ENCODE peak calls at places on chromosomes 11 and 22, in seven cellular contexts. X is IMR-90, S is mesendoderm, H is H9, B is trophoblast cell, I is mesenchymal stem cell, T is H1. F is an unnamed sample.

GRCh38 chr11:27699242-27699925 is 871 bp downstream of the BDNF start:
- DNase-seq in X (peak), S (peak), H (peak), B (no peak), I (peak), T (no peak), F (no peak)

GRCh38 chr11:22763166-22763565 is 66.4 kb downstream of the SVIP start:
- DNase-seq in X (no peak), S (peak), H (no peak), B (no peak), I (no peak), T (no peak), F (no peak)

GRCh38 chr11:68963779-68964178 is 17.0 kb downstream of the MRGPRD start:
- DNase-seq in X (peak), S (peak), H (peak), B (peak), I (no peak), T (no peak), F (no peak)

GRCh38 chr22:28268845-28269244 is 349.8 kb upstream of the PITPNB start:
- DNase-seq in X (no peak), S (no peak), H (no peak), B (no peak), I (no peak), T (no peak), F (no peak)

GRCh38 chr22:29116397-29117123 is 43.7 kb downstream of the KREMEN1 start:
- DNase-seq in X (peak), S (no peak), H (no peak), B (no peak), I (peak), T (no peak), F (no peak)

GRCh38 chr11:33391893-33392251 is 134.7 kb downstream of the HIPK3 start:
- DNase-seq in X (no peak), S (no peak), H (no peak), B (no peak), I (no peak), T (no peak), F (no peak)

GRCh38 chr11:42054351-42054750 is 594.9 kb upstream of the LRRC4C start:
- DNase-seq in X (no peak), S (no peak), H (no peak), B (no peak), I (no peak), T (no peak), F (no peak)

GRCh38 chr11:36186340-36186739 is 102.9 kb downstream of the COMMD9 start:
- DNase-seq in X (peak), S (no peak), H (no peak), B (no peak), I (no peak), T (no peak), F (no peak)

GRCh38 chr11:71483689-71484088 is 30.7 kb downstream of the NADSYN1 start:
- DNase-seq in X (no peak), S (no peak), H (no peak), B (no peak), I (no peak), T (no peak), F (no peak)

GRCh38 chr22:27318516-27318915 is 483.0 kb downstream of the MN1 start:
- DNase-seq in X (peak), S (peak), H (peak), B (peak), I (peak), T (no peak), F (no peak)

GRCh38 chr11:45320366-45320765 is 34.2 kb upstream of the SYT13 start:
- DNase-seq in X (no peak), S (no peak), H (no peak), B (no peak), I (no peak), T (no peak), F (no peak)

GRCh38 chr11:9664276-9665171 is 647 bp downstream of the SWAP70 start:
- DNase-seq in X (peak), S (peak), H (peak), B (peak), I (peak), T (no peak), F (no peak)

GRCh38 chr22:29630180-29630498 is 26.7 kb downstream of the NF2 start:
- DNase-seq in X (no peak), S (no peak), H (no peak), B (no peak), I (no peak), T (no peak), F (no peak)

GRCh38 chr22:23243006-23243573 is 62.8 kb downstream of the BCR start:
- DNase-seq in X (no peak), S (peak), H (peak), B (no peak), I (no peak), T (peak), F (peak)

GRCh38 chr11:8934735-8935478 is 2.2 kb upstream of the C11orf16 start:
- DNase-seq in X (peak), S (peak), H (no peak), B (peak), I (peak), T (no peak), F (no peak)

GRCh38 chr11:57499413-57499982 is 16.0 kb downstream of the SLC43A1 start:
- DNase-seq in X (peak), S (peak), H (peak), B (peak), I (peak), T (peak), F (peak)

GRCh38 chr11:64777449-64778222 is 706 bp downstream of the SF1 start:
- DNase-seq in X (peak), S (peak), H (peak), B (peak), I (peak), T (no peak), F (peak)

GRCh38 chr11:84163115-84163514 is 876.9 kb upstream of the CCDC90B start:
- DNase-seq in X (no peak), S (no peak), H (no peak), B (no peak), I (no peak), T (no peak), F (no peak)

GRCh38 chr11:59151761-59152160 is 9.1 kb downstream of the FAM111A start:
- DNase-seq in X (no peak), S (no peak), H (no peak), B (no peak), I (no peak), T (no peak), F (no peak)
- H3K23ac ChIP-seq in X (no peak), S (no peak), H (no peak), B (no peak), I (no peak), T (no peak), F (no peak)

GRCh38 chr22:41498322-41498721 is 29.4 kb downstream of the ACO2 start:
- DNase-seq in X (no peak), S (no peak), H (no peak), B (peak), I (no peak), T (no peak), F (no peak)

GRCh38 chr22:41499624-41500280 is 30.8 kb downstream of the ACO2 start:
- DNase-seq in X (no peak), S (no peak), H (no peak), B (no peak), I (no peak), T (no peak), F (no peak)

GRCh38 chr22:41500303-41500702 is 31.4 kb downstream of the ACO2 start:
- DNase-seq in X (no peak), S (no peak), H (no peak), B (no peak), I (no peak), T (no peak), F (no peak)

GRCh38 chr22:41504397-41504796 is 35.5 kb downstream of the ACO2 start:
- DNase-seq in X (no peak), S (no peak), H (no peak), B (peak), I (no peak), T (no peak), F (no peak)

GRCh38 chr22:41501209-41501608 is 32.3 kb downstream of the ACO2 start:
- DNase-seq in X (no peak), S (peak), H (no peak), B (no peak), I (no peak), T (no peak), F (no peak)
- H3K27ac ChIP-seq in X (no peak), S (no peak), H (no peak), B (no peak), I (no peak), T (no peak), F (no peak)

GRCh38 chr11:1428762-1429316 is 39.1 kb downstream of the BRSK2 start:
- DNase-seq in X (no peak), S (no peak), H (no peak), B (no peak), I (no peak), T (no peak), F (no peak)

GRCh38 chr11:1422481-1422880 is 32.7 kb downstream of the BRSK2 start:
- DNase-seq in X (no peak), S (peak), H (no peak), B (no peak), I (no peak), T (no peak), F (no peak)

GRCh38 chr11:1422981-1423380 is 33.2 kb downstream of the BRSK2 start:
- DNase-seq in X (no peak), S (no peak), H (no peak), B (no peak), I (no peak), T (no peak), F (no peak)

GRCh38 chr11:1425006-1425405 is 35.3 kb downstream of the BRSK2 start:
- DNase-seq in X (no peak), S (no peak), H (no peak), B (no peak), I (no peak), T (no peak), F (no peak)

GRCh38 chr11:1425439-1425838 is 35.7 kb downstream of the BRSK2 start:
- DNase-seq in X (no peak), S (no peak), H (no peak), B (no peak), I (no peak), T (no peak), F (no peak)
- H3K23ac ChIP-seq in X (no peak), S (no peak), H (no peak), B (no peak), I (no peak), T (no peak), F (peak)

GRCh38 chr11:79102821-79103220 is 338.0 kb downstream of the TENM4 start:
- DNase-seq in X (no peak), S (no peak), H (no peak), B (no peak), I (no peak), T (no peak), F (no peak)

GRCh38 chr11:79100093-79100704 is 340.6 kb downstream of the TENM4 start:
- DNase-seq in X (peak), S (peak), H (peak), B (peak), I (peak), T (no peak), F (no peak)

GRCh38 chr11:79097279-79097875 is 343.5 kb downstream of the TENM4 start:
- DNase-seq in X (no peak), S (no peak), H (no peak), B (no peak), I (no peak), T (no peak), F (no peak)

GRCh38 chr11:79098096-79098495 is 342.7 kb downstream of the TENM4 start:
- DNase-seq in X (no peak), S (peak), H (no peak), B (peak), I (no peak), T (no peak), F (no peak)

GRCh38 chr11:79101736-79102135 is 339.1 kb downstream of the TENM4 start:
- DNase-seq in X (no peak), S (no peak), H (no peak), B (no peak), I (no peak), T (no peak), F (no peak)
- H3K27ac ChIP-seq in X (no peak), S (no peak), H (no peak), B (no peak), I (no peak), T (no peak), F (no peak)

GRCh38 chr11:15865212-15865987 is 490.9 kb downstream of the SOX6 start:
- DNase-seq in X (no peak), S (no peak), H (no peak), B (peak), I (no peak), T (no peak), F (no peak)
- H3K23ac ChIP-seq in X (no peak), S (no peak), H (no peak), B (no peak), I (no peak), T (no peak), F (no peak)

GRCh38 chr11:123150882-123151281 is 44.2 kb downstream of the CLMP start:
- DNase-seq in X (no peak), S (no peak), H (no peak), B (no peak), I (no peak), T (no peak), F (no peak)
- H3K27ac ChIP-seq in X (no peak), S (no peak), H (no peak), B (no peak), I (no peak), T (no peak), F (no peak)

GRCh38 chr11:12715941-12716340 is 41.7 kb downstream of the TEAD1 start:
- DNase-seq in X (no peak), S (no peak), H (no peak), B (no peak), I (no peak), T (no peak), F (no peak)

GRCh38 chr11:12721816-12722604 is 47.8 kb downstream of the TEAD1 start:
- DNase-seq in X (no peak), S (peak), H (no peak), B (peak), I (no peak), T (no peak), F (no peak)

GRCh38 chr11:12716816-12717215 is 42.6 kb downstream of the TEAD1 start:
- DNase-seq in X (no peak), S (no peak), H (no peak), B (no peak), I (no peak), T (no peak), F (no peak)

GRCh38 chr11:12717851-12718291 is 43.6 kb downstream of the TEAD1 start:
- DNase-seq in X (no peak), S (no peak), H (no peak), B (no peak), I (no peak), T (no peak), F (no peak)

GRCh38 chr11:12719221-12719620 is 45.0 kb downstream of the TEAD1 start:
- DNase-seq in X (peak), S (peak), H (no peak), B (no peak), I (peak), T (no peak), F (peak)
- H3K23ac ChIP-seq in X (peak), S (peak), H (no peak), B (peak), I (no peak), T (no peak), F (no peak)

GRCh38 chr11:76592025-76592914 is 78.3 kb downstream of the LRRC32 start:
- DNase-seq in X (no peak), S (no peak), H (no peak), B (no peak), I (no peak), T (no peak), F (no peak)
- H3K27ac ChIP-seq in X (no peak), S (no peak), H (no peak), B (no peak), I (no peak), T (no peak), F (no peak)